ENCODE peak calls at places on chromosomes 16 and 17, in nine cellular contexts. W is MM.1S, N is GM23248, E is heart left ventricle, D is ascending aorta, Q is Peyer's patch, B is BJ, U is upper lobe of right lung, J is adrenal gland. O is an unnamed sample.

GRCh38 chr17:47243737-47244598 is 9.7 kb upstream of the ITGB3 start:
- DNase-seq in D (no peak), B (no peak), N (no peak), Q (no peak), J (no peak), E (no peak), U (no peak), W (no peak), O (no peak)

GRCh38 chr17:74176546-74177001 is 26.9 kb upstream of the RPL38 start:
- DNase-seq in W (peak; percentile 37), Q (peak; percentile 79), D (no peak), N (peak; percentile 78), U (no peak), E (peak; percentile 46), J (peak; percentile 57), B (no peak), O (peak; percentile 85)

GRCh38 chr16:28140788-28141618 is 70.8 kb downstream of the XPO6 start:
- DNase-seq in B (no peak), W (peak; percentile 79), U (no peak), Q (peak; percentile 82), E (no peak), D (no peak), J (no peak), N (no peak), O (no peak)

GRCh38 chr17:17645961-17646360 is 35.3 kb upstream of the RAI1 start:
- DNase-seq in J (no peak), E (no peak), Q (no peak), N (peak; percentile 26), B (no peak), W (no peak), U (no peak), D (no peak), O (no peak)

GRCh38 chr17:62793919-62794665 is 14.0 kb downstream of the MARCHF10 start:
- DNase-seq in B (no peak), E (no peak), N (no peak), Q (no peak), J (no peak), U (no peak), W (no peak), D (peak; percentile 28), O (no peak)

GRCh38 chr17:43021739-43022512 is at the start of gene VAT1:
- DNase-seq in J (peak; percentile 84), W (peak; percentile 66), N (peak; percentile 90), U (peak; percentile 91), B (no peak), Q (peak; percentile 90), D (peak; percentile 83), E (peak; percentile 85), O (peak; percentile 92)

GRCh38 chr17:7587420-7587786 is 2.5 kb downstream of the SOX15 start:
- DNase-seq in D (no peak), W (no peak), E (no peak), U (no peak), B (peak; percentile 83), J (no peak), N (peak; percentile 98), Q (no peak), O (no peak)

GRCh38 chr16:17397499-17397891 is 73.3 kb downstream of the XYLT1 start:
- DNase-seq in J (peak; percentile 58), D (no peak), Q (peak; percentile 79), E (peak; percentile 49), W (no peak), N (peak; percentile 64), U (no peak), B (no peak), O (no peak)

GRCh38 chr16:11112723-11113348 is 143.2 kb downstream of the SOCS1 start:
- DNase-seq in W (no peak), B (no peak), Q (no peak), D (no peak), E (no peak), N (no peak), U (no peak), J (no peak), O (no peak)

GRCh38 chr17:63489291-63489690 is 12.4 kb downstream of the ACE start:
- DNase-seq in D (no peak), U (no peak), N (no peak), B (no peak), Q (no peak), E (no peak), J (no peak), W (no peak), O (no peak)

GRCh38 chr16:76797457-76797856 is 393.5 kb upstream of the MON1B start:
- DNase-seq in U (no peak), Q (no peak), N (no peak), B (no peak), J (no peak), D (no peak), E (no peak), W (no peak), O (no peak)

GRCh38 chr16:626787-627457 is 3.9 kb upstream of the WFIKKN1 start:
- DNase-seq in B (peak; percentile 62), J (peak; percentile 88), Q (no peak), U (no peak), D (no peak), E (no peak), N (peak; percentile 99), W (no peak), O (no peak)

GRCh38 chr16:2532494-2533141 is 1.4 kb upstream of the CEMP1 start:
- DNase-seq in J (peak; percentile 78), E (peak; percentile 59), D (peak; percentile 85), Q (peak; percentile 94), N (peak; percentile 60), U (peak; percentile 93), W (peak; percentile 61), B (no peak), O (peak; percentile 22)

GRCh38 chr16:2529961-2530628 is 1.1 kb downstream of the CEMP1 start:
- DNase-seq in J (no peak), D (no peak), E (no peak), U (no peak), N (no peak), B (no peak), W (no peak), Q (no peak), O (no peak)

GRCh38 chr16:2530629-2531318 is 434 bp downstream of the CEMP1 start:
- DNase-seq in J (no peak), U (peak; percentile 67), D (no peak), N (no peak), W (no peak), E (no peak), B (no peak), Q (peak; percentile 52), O (no peak)

GRCh38 chr16:2531371-2531695 is at the start of gene CEMP1:
- DNase-seq in N (no peak), Q (no peak), B (no peak), U (no peak), W (no peak), D (no peak), E (no peak), J (no peak), O (no peak)

DNA sequence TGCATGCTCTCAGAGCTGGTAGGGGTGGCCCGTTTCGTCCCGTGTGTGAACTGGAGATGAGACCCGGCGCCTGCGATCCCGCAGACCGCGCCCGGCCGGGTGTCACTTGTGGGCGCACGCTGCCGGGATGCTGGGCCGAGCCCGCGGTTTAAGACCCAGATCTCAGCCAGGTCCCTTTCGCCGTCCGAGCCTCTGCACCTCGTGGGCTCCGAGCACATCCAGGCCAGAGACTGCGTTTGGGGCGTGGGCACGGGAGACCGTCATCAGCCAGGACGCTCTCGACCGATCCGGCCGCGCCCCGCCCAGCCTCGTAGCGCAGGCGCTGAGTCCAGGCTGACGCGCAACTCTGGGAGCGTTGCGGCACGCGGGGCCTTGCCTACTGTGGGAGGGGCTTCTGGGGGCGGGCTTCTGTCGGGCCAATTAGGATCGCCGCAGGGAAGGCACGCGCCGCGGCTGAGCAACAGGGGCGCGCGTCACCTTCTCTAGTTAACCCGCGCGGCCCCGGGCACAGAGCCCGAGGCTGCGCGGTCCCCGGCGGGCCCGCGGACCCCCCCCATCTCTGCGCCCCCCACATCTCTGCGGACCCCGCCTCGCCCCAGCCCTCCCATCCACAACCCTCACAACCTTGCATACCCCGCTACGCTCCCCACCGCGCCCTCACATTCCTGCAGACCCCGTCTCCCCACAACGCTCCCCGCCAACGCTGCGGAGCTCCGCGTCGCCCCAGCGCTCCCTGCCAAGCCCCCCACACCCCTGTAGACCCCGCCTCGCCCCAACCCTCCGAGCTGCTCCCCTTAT is 687 bp upstream of the CEMP1 start:
- DNase-seq in Q (peak; percentile 99), N (peak; percentile 100), D (peak; percentile 99), W (peak; percentile 99), E (peak; percentile 99), J (peak; percentile 98), B (peak; percentile 77), U (peak; percentile 100), O (peak; percentile 99)
- H3K36me3 ChIP-seq in Q (peaks cover 22% of the 10 kb centered on the region), N (no peaks in the 10 kb centered on the region), D (peaks cover 15% of the 10 kb centered on the region), W (no peaks in the 10 kb centered on the region), E (no peaks in the 10 kb centered on the region), J (no peaks in the 10 kb centered on the region), B (peaks cover 26% of the 10 kb centered on the region), U (peaks cover 32% of the 10 kb centered on the region), O (no peaks in the 10 kb centered on the region)

GRCh38 chr17:67200727-67201301 is 44.2 kb downstream of the HELZ start:
- DNase-seq in D (no peak), B (no peak), N (peak; percentile 32), Q (no peak), W (no peak), E (no peak), U (no peak), J (no peak), O (peak; percentile 12)
- H3K36me3 ChIP-seq in D (peaks cover 16% of the 10 kb centered on the region), B (peaks cover 3% of the 10 kb centered on the region), N (peaks cover 45% of the 10 kb centered on the region), Q (peaks cover 47% of the 10 kb centered on the region), W (peaks cover 8% of the 10 kb centered on the region), E (peaks cover 14% of the 10 kb centered on the region), U (peaks cover 60% of the 10 kb centered on the region), J (no peaks in the 10 kb centered on the region), O (peaks cover 9% of the 10 kb centered on the region)

DNA sequence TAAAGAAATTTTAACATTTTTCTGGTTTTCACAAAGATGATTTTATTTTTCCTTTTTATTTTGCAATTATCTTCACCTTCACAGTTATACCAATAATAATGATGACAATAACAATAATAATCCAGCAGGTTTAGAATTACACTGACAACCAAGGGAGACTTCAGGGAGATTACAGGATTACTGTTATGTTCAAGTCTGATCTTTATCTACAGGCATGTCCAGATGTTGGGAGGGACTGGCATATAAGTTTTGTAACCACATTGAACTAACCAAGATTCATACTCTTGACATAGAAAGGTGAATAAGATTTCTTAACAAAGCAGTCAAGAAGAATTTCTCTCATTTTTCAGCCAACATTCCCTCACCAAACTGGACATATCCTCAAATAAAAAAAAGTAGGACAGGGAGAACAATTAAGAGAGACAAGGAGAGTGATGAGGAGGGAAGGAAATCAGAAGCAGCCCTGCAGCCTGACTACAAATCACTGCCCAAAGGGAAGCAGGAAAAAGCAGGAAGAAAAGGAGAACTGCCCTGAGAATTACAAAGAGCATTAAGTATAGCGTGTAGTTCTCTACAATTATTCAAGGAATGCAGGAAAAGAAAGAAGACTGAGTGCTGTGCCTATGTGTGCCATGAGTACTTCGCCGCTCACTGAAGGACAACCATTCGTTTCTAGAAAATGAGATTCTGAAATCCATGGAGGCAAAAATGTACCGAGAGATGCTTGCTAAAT is 155.7 kb upstream of the C17orf78 start:
- DNase-seq in D (no peak), J (no peak), B (no peak), N (peak; percentile 12), W (no peak), Q (no peak), E (no peak), U (no peak), O (peak; percentile 28)
- H3K36me3 ChIP-seq in D (peaks cover 2% of the 10 kb centered on the region), J (no peaks in the 10 kb centered on the region), B (no peaks in the 10 kb centered on the region), N (peaks cover 3% of the 10 kb centered on the region), W (no peaks in the 10 kb centered on the region), Q (peaks cover 30% of the 10 kb centered on the region), E (no peaks in the 10 kb centered on the region), U (peaks cover 49% of the 10 kb centered on the region), O (peaks cover 9% of the 10 kb centered on the region)

DNA sequence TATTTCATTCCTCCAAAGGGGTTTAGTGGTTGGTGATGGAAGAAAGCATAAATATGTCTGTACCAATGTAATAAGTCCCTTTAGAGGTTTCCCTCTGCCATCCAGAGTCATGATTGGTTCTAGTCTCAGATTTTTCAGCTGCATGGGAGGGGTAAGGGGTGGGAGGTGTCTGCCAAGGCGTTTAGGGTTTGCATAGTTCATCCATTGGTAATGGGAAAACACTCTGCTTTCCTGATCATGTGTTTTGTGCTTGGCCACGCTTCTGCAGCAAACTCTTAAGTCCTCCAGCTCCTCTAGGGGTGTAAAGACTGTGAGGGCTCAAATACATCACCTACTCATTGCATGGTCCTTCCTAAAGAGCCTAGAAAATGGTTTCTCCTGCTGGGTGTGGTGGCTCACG is 29.8 kb downstream of the LIG3 start:
- DNase-seq in W (no peak), N (peak; percentile 16), J (no peak), E (no peak), B (no peak), Q (no peak), U (no peak), D (no peak), O (no peak)
- H3K36me3 ChIP-seq in W (no peaks in the 10 kb centered on the region), N (no peaks in the 10 kb centered on the region), J (no peaks in the 10 kb centered on the region), E (peaks cover 3% of the 10 kb centered on the region), B (peaks cover 5% of the 10 kb centered on the region), Q (peaks cover 71% of the 10 kb centered on the region), U (peaks cover 67% of the 10 kb centered on the region), D (peaks cover 30% of the 10 kb centered on the region), O (no peaks in the 10 kb centered on the region)